ENCODE peak calls at places on chromosomes 7 and 10, in nine cellular contexts. One of them, this sample, is unnamed.

GRCh38 chr7:90568213-90568612 is 27.9 kb upstream of the CDK14 start:
- DNase-seq in IMR-90: peak
- DNase-seq in cardiac fibroblast: no peak
- DNase-seq in foreskin fibroblast: peak
- DNase-seq in body of pancreas: no peak
- DNase-seq in GM06990: no peak
- DNase-seq in lower leg skin: no peak
- DNase-seq in right lobe of liver: no peak
- DNase-seq in fibroblast of pulmonary artery: no peak
- DNase-seq in this sample: no peak

GRCh38 chr10:89312973-89313372 is 11.1 kb downstream of the IFIT2 start:
- DNase-seq in lower leg skin: no peak
- DNase-seq in cardiac fibroblast: no peak
- DNase-seq in IMR-90: no peak
- DNase-seq in fibroblast of pulmonary artery: no peak
- DNase-seq in GM06990: no peak
- DNase-seq in foreskin fibroblast: no peak
- DNase-seq in right lobe of liver: no peak
- DNase-seq in body of pancreas: no peak
- DNase-seq in this sample: no peak

GRCh38 chr7:108114117-108114841 is 15.9 kb downstream of the LAMB4 start:
- DNase-seq in IMR-90: no peak
- DNase-seq in fibroblast of pulmonary artery: peak
- DNase-seq in foreskin fibroblast: no peak
- DNase-seq in right lobe of liver: no peak
- DNase-seq in GM06990: no peak
- DNase-seq in lower leg skin: no peak
- DNase-seq in cardiac fibroblast: no peak
- DNase-seq in body of pancreas: peak
- DNase-seq in this sample: no peak

GRCh38 chr10:480928-481551 is 208.4 kb downstream of the DIP2C start:
- DNase-seq in GM06990: no peak
- DNase-seq in body of pancreas: peak
- DNase-seq in cardiac fibroblast: peak
- DNase-seq in foreskin fibroblast: peak
- DNase-seq in fibroblast of pulmonary artery: peak
- DNase-seq in right lobe of liver: no peak
- DNase-seq in IMR-90: peak
- DNase-seq in lower leg skin: peak
- DNase-seq in this sample: no peak

GRCh38 chr10:19629559-19629958 is 186.7 kb upstream of the PLXDC2 start:
- DNase-seq in body of pancreas: peak
- DNase-seq in fibroblast of pulmonary artery: peak
- DNase-seq in lower leg skin: peak
- DNase-seq in IMR-90: peak
- DNase-seq in foreskin fibroblast: no peak
- DNase-seq in right lobe of liver: peak
- DNase-seq in cardiac fibroblast: peak
- DNase-seq in GM06990: no peak
- DNase-seq in this sample: no peak

GRCh38 chr7:131507592-131508331 is 48.7 kb downstream of the PODXL start:
- DNase-seq in cardiac fibroblast: peak
- DNase-seq in IMR-90: peak
- DNase-seq in foreskin fibroblast: peak
- DNase-seq in lower leg skin: peak
- DNase-seq in GM06990: peak
- DNase-seq in fibroblast of pulmonary artery: peak
- DNase-seq in body of pancreas: peak
- DNase-seq in right lobe of liver: peak
- DNase-seq in this sample: peak

GRCh38 chr10:16505168-16505567 is 16.5 kb downstream of the C1QL3 start:
- DNase-seq in foreskin fibroblast: no peak
- DNase-seq in lower leg skin: no peak
- DNase-seq in fibroblast of pulmonary artery: peak
- DNase-seq in body of pancreas: no peak
- DNase-seq in GM06990: no peak
- DNase-seq in right lobe of liver: no peak
- DNase-seq in IMR-90: peak
- DNase-seq in cardiac fibroblast: no peak
- DNase-seq in this sample: no peak

GRCh38 chr7:14682910-14683465 is 219.6 kb downstream of the DGKB start:
- DNase-seq in foreskin fibroblast: no peak
- DNase-seq in IMR-90: no peak
- DNase-seq in GM06990: no peak
- DNase-seq in lower leg skin: no peak
- DNase-seq in body of pancreas: no peak
- DNase-seq in fibroblast of pulmonary artery: no peak
- DNase-seq in right lobe of liver: no peak
- DNase-seq in cardiac fibroblast: no peak
- DNase-seq in this sample: no peak

GRCh38 chr10:51502124-51502523 is 197.3 kb downstream of the CSTF2T start:
- DNase-seq in body of pancreas: no peak
- DNase-seq in GM06990: no peak
- DNase-seq in foreskin fibroblast: no peak
- DNase-seq in lower leg skin: no peak
- DNase-seq in cardiac fibroblast: no peak
- DNase-seq in right lobe of liver: no peak
- DNase-seq in IMR-90: peak
- DNase-seq in fibroblast of pulmonary artery: no peak
- DNase-seq in this sample: no peak

GRCh38 chr10:58348571-58349033 is 13.8 kb downstream of the UBE2D1 start:
- DNase-seq in cardiac fibroblast: no peak
- DNase-seq in fibroblast of pulmonary artery: no peak
- DNase-seq in lower leg skin: no peak
- DNase-seq in IMR-90: no peak
- DNase-seq in foreskin fibroblast: no peak
- DNase-seq in GM06990: no peak
- DNase-seq in right lobe of liver: no peak
- DNase-seq in body of pancreas: no peak
- DNase-seq in this sample: no peak

GRCh38 chr7:123624527-123625183 is 23.0 kb downstream of the ASB15 start:
- DNase-seq in right lobe of liver: no peak
- DNase-seq in cardiac fibroblast: no peak
- DNase-seq in IMR-90: peak
- DNase-seq in lower leg skin: no peak
- DNase-seq in foreskin fibroblast: no peak
- DNase-seq in body of pancreas: peak
- DNase-seq in fibroblast of pulmonary artery: peak
- DNase-seq in GM06990: peak
- DNase-seq in this sample: peak

GRCh38 chr10:49613882-49614241 is at the start of gene CHAT:
- DNase-seq in body of pancreas: no peak
- DNase-seq in right lobe of liver: peak
- DNase-seq in GM06990: no peak
- DNase-seq in foreskin fibroblast: no peak
- DNase-seq in cardiac fibroblast: no peak
- DNase-seq in lower leg skin: peak
- DNase-seq in fibroblast of pulmonary artery: no peak
- DNase-seq in IMR-90: no peak
- DNase-seq in this sample: no peak

DNA sequence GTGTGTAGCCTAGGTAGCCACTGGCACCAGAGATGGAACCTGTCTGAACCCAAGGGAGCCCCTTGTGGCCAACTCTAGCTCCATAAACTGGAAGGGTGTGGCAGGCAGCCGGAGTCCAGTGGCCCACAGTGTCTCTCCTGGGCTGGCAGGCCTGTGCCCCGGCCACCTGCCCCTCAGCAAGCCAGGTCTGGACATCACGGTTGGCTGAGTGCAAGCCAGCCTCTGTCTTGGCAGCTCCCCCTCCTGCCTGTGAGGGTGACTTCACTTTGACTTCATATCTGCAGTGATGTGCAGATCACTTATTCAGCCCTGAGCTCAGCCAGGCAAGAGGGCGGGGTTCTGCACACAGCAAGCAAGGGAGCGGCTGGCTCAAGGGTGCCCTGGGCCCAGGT is 1.3 kb upstream of the RET start:
- DNase-seq in fibroblast of pulmonary artery: no peak
- DNase-seq in lower leg skin: no peak
- DNase-seq in foreskin fibroblast: no peak
- DNase-seq in IMR-90: no peak
- DNase-seq in right lobe of liver: no peak
- DNase-seq in cardiac fibroblast: no peak
- DNase-seq in body of pancreas: no peak
- DNase-seq in GM06990: no peak
- DNase-seq in this sample: no peak
- TF ChIP-seq CTCF in fibroblast of pulmonary artery: peak
- TF ChIP-seq CTCF in lower leg skin: no peak
- TF ChIP-seq CTCF in foreskin fibroblast: no peak
- TF ChIP-seq CTCF in IMR-90: no peak
- TF ChIP-seq CTCF in right lobe of liver: peak
- TF ChIP-seq CTCF in cardiac fibroblast: peak
- TF ChIP-seq CTCF in body of pancreas: peak
- TF ChIP-seq CTCF in GM06990: peak
- TF ChIP-seq CTCF in this sample: no peak

DNA sequence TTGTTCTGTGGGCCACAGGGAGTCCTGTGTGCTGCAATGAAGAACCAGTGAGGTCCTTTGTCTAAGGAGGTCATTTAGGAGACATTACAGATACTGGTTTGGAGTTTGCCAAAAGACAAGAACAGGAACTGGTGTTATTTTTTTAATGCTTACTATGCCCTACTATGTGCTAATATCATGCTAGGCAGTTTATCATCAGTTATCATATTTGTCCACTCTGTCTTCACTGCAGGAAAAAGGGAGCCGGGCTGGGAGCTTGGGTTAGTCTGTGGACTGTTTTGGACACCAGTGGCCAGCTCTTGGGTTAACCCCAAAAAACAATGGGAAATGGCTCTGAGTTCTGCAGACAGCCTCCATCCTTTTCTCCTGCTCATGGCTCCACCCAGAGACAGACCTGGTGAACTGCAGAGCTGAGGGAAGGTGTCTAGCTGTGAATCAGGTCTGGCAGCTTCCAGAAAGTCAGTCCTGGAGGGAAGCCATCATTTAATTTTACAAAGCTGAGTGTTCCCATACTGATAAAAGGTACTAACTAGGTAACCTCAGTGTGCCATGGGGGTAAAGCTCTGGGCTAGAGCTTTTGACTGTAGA is 101.2 kb upstream of the ZNF746 start:
- DNase-seq in GM06990: peak
- DNase-seq in cardiac fibroblast: peak
- DNase-seq in IMR-90: peak
- DNase-seq in right lobe of liver: no peak
- DNase-seq in fibroblast of pulmonary artery: peak
- DNase-seq in lower leg skin: peak
- DNase-seq in body of pancreas: peak
- DNase-seq in foreskin fibroblast: peak
- DNase-seq in this sample: peak
- TF ChIP-seq CTCF in GM06990: peak
- TF ChIP-seq CTCF in cardiac fibroblast: peak
- TF ChIP-seq CTCF in IMR-90: peak
- TF ChIP-seq CTCF in right lobe of liver: no peak
- TF ChIP-seq CTCF in fibroblast of pulmonary artery: peak
- TF ChIP-seq CTCF in lower leg skin: no peak
- TF ChIP-seq CTCF in body of pancreas: peak
- TF ChIP-seq CTCF in foreskin fibroblast: peak
- TF ChIP-seq CTCF in this sample: peak

GRCh38 chr7:102412548-102412947 is 16.4 kb downstream of the PRKRIP1 start:
- DNase-seq in GM06990: no peak
- DNase-seq in cardiac fibroblast: peak
- DNase-seq in body of pancreas: no peak
- DNase-seq in lower leg skin: no peak
- DNase-seq in fibroblast of pulmonary artery: peak
- DNase-seq in IMR-90: peak
- DNase-seq in foreskin fibroblast: no peak
- DNase-seq in right lobe of liver: no peak
- DNase-seq in this sample: no peak
- TF ChIP-seq CTCF in GM06990: peak
- TF ChIP-seq CTCF in cardiac fibroblast: peak
- TF ChIP-seq CTCF in body of pancreas: peak
- TF ChIP-seq CTCF in lower leg skin: no peak
- TF ChIP-seq CTCF in fibroblast of pulmonary artery: peak
- TF ChIP-seq CTCF in IMR-90: peak
- TF ChIP-seq CTCF in foreskin fibroblast: peak
- TF ChIP-seq CTCF in right lobe of liver: peak
- TF ChIP-seq CTCF in this sample: peak

GRCh38 chr7:154579711-154580110 is 423.2 kb downstream of the PAXIP1 start:
- DNase-seq in foreskin fibroblast: no peak
- DNase-seq in lower leg skin: no peak
- DNase-seq in IMR-90: no peak
- DNase-seq in fibroblast of pulmonary artery: no peak
- DNase-seq in GM06990: no peak
- DNase-seq in right lobe of liver: no peak
- DNase-seq in cardiac fibroblast: no peak
- DNase-seq in body of pancreas: no peak
- DNase-seq in this sample: no peak

GRCh38 chr7:154583454-154583853 is 419.5 kb downstream of the PAXIP1 start:
- DNase-seq in body of pancreas: no peak
- DNase-seq in foreskin fibroblast: no peak
- DNase-seq in lower leg skin: no peak
- DNase-seq in GM06990: no peak
- DNase-seq in IMR-90: no peak
- DNase-seq in cardiac fibroblast: no peak
- DNase-seq in fibroblast of pulmonary artery: no peak
- DNase-seq in right lobe of liver: no peak
- DNase-seq in this sample: no peak

GRCh38 chr7:154581251-154581890 is 421.6 kb downstream of the PAXIP1 start:
- DNase-seq in right lobe of liver: no peak
- DNase-seq in cardiac fibroblast: no peak
- DNase-seq in lower leg skin: no peak
- DNase-seq in foreskin fibroblast: no peak
- DNase-seq in body of pancreas: no peak
- DNase-seq in fibroblast of pulmonary artery: no peak
- DNase-seq in IMR-90: no peak
- DNase-seq in GM06990: no peak
- DNase-seq in this sample: no peak

GRCh38 chr7:154587812-154588211 is 415.1 kb downstream of the PAXIP1 start:
- DNase-seq in right lobe of liver: no peak
- DNase-seq in body of pancreas: no peak
- DNase-seq in IMR-90: no peak
- DNase-seq in cardiac fibroblast: no peak
- DNase-seq in lower leg skin: no peak
- DNase-seq in GM06990: no peak
- DNase-seq in foreskin fibroblast: no peak
- DNase-seq in fibroblast of pulmonary artery: no peak
- DNase-seq in this sample: no peak

DNA sequence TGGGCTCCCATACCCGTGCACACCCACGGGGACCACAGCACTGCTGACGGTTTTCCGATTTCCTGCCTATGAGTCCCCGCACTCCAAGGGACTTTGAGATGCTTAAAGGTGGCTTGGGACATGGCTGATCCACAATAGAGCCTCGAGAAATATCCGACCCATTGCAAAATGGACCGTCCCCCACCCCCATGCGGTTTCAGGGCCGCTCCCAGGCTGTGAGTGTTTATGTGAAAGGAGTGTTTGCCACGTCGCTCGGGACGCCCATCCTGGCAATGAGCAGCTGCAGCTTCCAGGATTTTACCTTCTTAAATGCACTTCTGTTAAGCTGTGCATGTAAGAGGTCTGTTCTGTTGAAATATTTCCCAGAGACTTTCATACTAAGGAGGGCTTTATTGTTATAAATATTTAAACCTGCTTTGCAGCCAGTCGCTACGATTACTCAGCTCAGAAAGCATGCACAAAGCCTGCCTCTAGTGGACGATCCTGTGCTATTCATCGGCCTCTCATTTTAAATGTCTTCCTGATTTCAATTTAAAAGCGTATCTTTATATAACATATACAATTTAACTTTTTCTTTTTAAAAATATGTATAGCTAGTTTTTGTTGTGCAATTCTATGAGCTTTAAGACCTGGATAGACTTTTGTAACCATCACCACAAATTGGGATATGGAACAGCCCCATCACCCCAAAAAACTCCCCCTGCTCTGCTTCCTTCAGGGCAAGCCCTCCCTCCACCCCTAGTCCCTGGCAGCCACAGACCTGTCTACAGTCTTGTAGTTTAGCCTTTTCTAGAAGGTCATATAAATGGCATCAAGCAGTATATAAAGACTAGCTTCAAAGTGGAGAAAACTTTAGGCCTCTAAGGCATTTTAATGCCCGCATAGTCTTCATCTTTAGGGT is 418.3 kb downstream of the PAXIP1 start:
- DNase-seq in cardiac fibroblast: no peak
- DNase-seq in lower leg skin: no peak
- DNase-seq in body of pancreas: no peak
- DNase-seq in fibroblast of pulmonary artery: no peak
- DNase-seq in GM06990: no peak
- DNase-seq in right lobe of liver: no peak
- DNase-seq in foreskin fibroblast: no peak
- DNase-seq in IMR-90: no peak
- DNase-seq in this sample: no peak
- TF ChIP-seq CTCF in cardiac fibroblast: no peak
- TF ChIP-seq CTCF in lower leg skin: no peak
- TF ChIP-seq CTCF in body of pancreas: peak
- TF ChIP-seq CTCF in fibroblast of pulmonary artery: no peak
- TF ChIP-seq CTCF in GM06990: peak
- TF ChIP-seq CTCF in right lobe of liver: no peak
- TF ChIP-seq CTCF in foreskin fibroblast: no peak
- TF ChIP-seq CTCF in IMR-90: no peak
- TF ChIP-seq CTCF in this sample: no peak

This sample was measured in GM10248.